ENCODE peak calls at places on chromosomes 1 and 21, in four cellular contexts. D, F, V and S are unnamed samples.

GRCh38 chr1:920008-920407 is 3.7 kb upstream of the SAMD11 start:
- DNase-seq in D (no peak), F (no peak), V (no peak), S (no peak)

GRCh38 chr1:155322571-155322952 is 1.9 kb downstream of the RUSC1 start:
- DNase-seq in D (peak), F (no peak), V (no peak), S (peak)

GRCh38 chr1:17591814-17592430 is 52.4 kb downstream of the ARHGEF10L start:
- DNase-seq in D (no peak), F (no peak), V (no peak), S (no peak)

GRCh38 chr1:15017105-15017504 is 136.4 kb upstream of the TMEM51 start:
- DNase-seq in D (no peak), F (no peak), V (no peak), S (no peak)

GRCh38 chr1:222792744-222793143 is 22.1 kb upstream of the DISP1 start:
- DNase-seq in D (no peak), F (no peak), V (no peak), S (peak)

GRCh38 chr21:39364949-39365348 is 16.1 kb upstream of the HMGN1 start:
- DNase-seq in D (no peak), F (no peak), V (no peak), S (no peak)

GRCh38 chr1:213231795-213232231 is 180.8 kb downstream of the RPS6KC1 start:
- DNase-seq in D (peak), F (no peak), V (no peak), S (no peak)

GRCh38 chr1:171742577-171742922 is 685 bp upstream of the VAMP4 start:
- DNase-seq in D (peak), F (peak), V (no peak), S (peak)

GRCh38 chr1:151604291-151604690 is 7.6 kb upstream of the SNX27 start:
- DNase-seq in D (no peak), F (no peak), V (no peak), S (no peak)

GRCh38 chr1:180168786-180169640 is 14.3 kb downstream of the QSOX1 start:
- DNase-seq in D (no peak), F (peak), V (no peak), S (peak)

GRCh38 chr1:96308314-96308713 is 413.3 kb upstream of the PTBP2 start:
- DNase-seq in D (no peak), F (no peak), V (no peak), S (no peak)

GRCh38 chr1:192884241-192884640 is 75.4 kb downstream of the RGS2 start:
- DNase-seq in D (no peak), F (no peak), V (no peak), S (no peak)